ENCODE peak calls at places on chromosomes 1 and 21, in five cellular contexts. One of them, this sample, is unnamed.

GRCh38 chr1:65177457-65177856 is 29.5 kb downstream of the AK4 start:
- DNase-seq in neuronal stem cell: no peak
- DNase-seq in HCT116: peak; percentile 67
- DNase-seq in IMR-90: peak; percentile 68
- DNase-seq in MM.1S: no peak
- DNase-seq in this sample: no peak

GRCh38 chr1:156413310-156414246 is 44.6 kb downstream of the RHBG start:
- DNase-seq in MM.1S: no peak
- DNase-seq in neuronal stem cell: no peak
- DNase-seq in IMR-90: no peak
- DNase-seq in HCT116: no peak
- DNase-seq in this sample: no peak

GRCh38 chr1:204503122-204503912 is 8.7 kb upstream of the PIK3C2B start:
- DNase-seq in neuronal stem cell: peak; percentile 69
- DNase-seq in MM.1S: peak; percentile 85
- DNase-seq in IMR-90: peak; percentile 74
- DNase-seq in HCT116: peak; percentile 69
- DNase-seq in this sample: peak; percentile 85

GRCh38 chr21:41387042-41387819 is 25.4 kb downstream of the MX2 start:
- DNase-seq in neuronal stem cell: no peak
- DNase-seq in HCT116: no peak
- DNase-seq in MM.1S: no peak
- DNase-seq in IMR-90: no peak
- DNase-seq in this sample: no peak

GRCh38 chr1:62275095-62275494 is 44.1 kb downstream of the KANK4 start:
- DNase-seq in IMR-90: no peak
- DNase-seq in MM.1S: no peak
- DNase-seq in neuronal stem cell: no peak
- DNase-seq in HCT116: no peak
- DNase-seq in this sample: no peak

GRCh38 chr21:25512095-25513086 is 94.9 kb downstream of the MRPL39 start:
- DNase-seq in IMR-90: no peak
- DNase-seq in MM.1S: no peak
- DNase-seq in neuronal stem cell: no peak
- DNase-seq in HCT116: no peak
- DNase-seq in this sample: no peak

GRCh38 chr1:201350361-201350725 is 27.1 kb downstream of the TNNT2 start:
- DNase-seq in MM.1S: no peak
- DNase-seq in IMR-90: no peak
- DNase-seq in neuronal stem cell: no peak
- DNase-seq in HCT116: no peak
- DNase-seq in this sample: no peak

GRCh38 chr1:31568895-31569655 is 7.2 kb upstream of the TINAGL1 start:
- DNase-seq in MM.1S: no peak
- DNase-seq in HCT116: no peak
- DNase-seq in IMR-90: no peak
- DNase-seq in neuronal stem cell: no peak
- DNase-seq in this sample: no peak

GRCh38 chr1:85734961-85735360 is 26.7 kb upstream of the ZNHIT6 start:
- DNase-seq in neuronal stem cell: no peak
- DNase-seq in MM.1S: no peak
- DNase-seq in IMR-90: no peak
- DNase-seq in HCT116: no peak
- DNase-seq in this sample: no peak

GRCh38 chr1:17645512-17645911 is 106.0 kb downstream of the ARHGEF10L start:
- DNase-seq in IMR-90: no peak
- DNase-seq in neuronal stem cell: no peak
- DNase-seq in HCT116: no peak
- DNase-seq in MM.1S: no peak
- DNase-seq in this sample: no peak

GRCh38 chr21:25895565-25896205 is 160.9 kb downstream of the GABPA start:
- DNase-seq in neuronal stem cell: no peak
- DNase-seq in HCT116: no peak
- DNase-seq in MM.1S: peak; percentile 55
- DNase-seq in IMR-90: peak; percentile 45
- DNase-seq in this sample: peak; percentile 30

GRCh38 chr1:119008483-119009299 is 20.5 kb upstream of the TBX15 start:
- DNase-seq in MM.1S: peak; percentile 28
- DNase-seq in IMR-90: peak; percentile 54
- DNase-seq in neuronal stem cell: peak; percentile 52
- DNase-seq in HCT116: peak; percentile 7
- DNase-seq in this sample: peak; percentile 52

GRCh38 chr1:175195798-175196197 is 3.2 kb upstream of the KIAA0040 start:
- DNase-seq in HCT116: no peak
- DNase-seq in neuronal stem cell: no peak
- DNase-seq in MM.1S: no peak
- DNase-seq in IMR-90: no peak
- DNase-seq in this sample: no peak

GRCh38 chr1:240093120-240093961 is 1.7 kb downstream of the FMN2 start:
- DNase-seq in neuronal stem cell: peak; percentile 33
- DNase-seq in IMR-90: no peak
- DNase-seq in MM.1S: no peak
- DNase-seq in HCT116: no peak
- DNase-seq in this sample: no peak

GRCh38 chr1:67614511-67614934 is 70.5 kb upstream of the GADD45A start:
- DNase-seq in neuronal stem cell: no peak
- DNase-seq in IMR-90: peak; percentile 38
- DNase-seq in HCT116: no peak
- DNase-seq in MM.1S: no peak
- DNase-seq in this sample: no peak

GRCh38 chr1:67619080-67619479 is 65.9 kb upstream of the GADD45A start:
- DNase-seq in MM.1S: no peak
- DNase-seq in neuronal stem cell: no peak
- DNase-seq in IMR-90: no peak
- DNase-seq in HCT116: no peak
- DNase-seq in this sample: no peak

GRCh38 chr1:67618285-67619018 is 66.5 kb upstream of the GADD45A start:
- DNase-seq in HCT116: no peak
- DNase-seq in IMR-90: peak; percentile 95
- DNase-seq in neuronal stem cell: no peak
- DNase-seq in MM.1S: no peak
- DNase-seq in this sample: no peak

GRCh38 chr1:67615886-67616285 is 69.1 kb upstream of the GADD45A start:
- DNase-seq in IMR-90: no peak
- DNase-seq in MM.1S: no peak
- DNase-seq in neuronal stem cell: no peak
- DNase-seq in HCT116: no peak
- DNase-seq in this sample: no peak

GRCh38 chr1:67616394-67616985 is 68.5 kb upstream of the GADD45A start:
- DNase-seq in neuronal stem cell: no peak
- DNase-seq in HCT116: no peak
- DNase-seq in MM.1S: no peak
- DNase-seq in IMR-90: peak; percentile 44
- DNase-seq in this sample: no peak
- H2AFZ ChIP-seq in neuronal stem cell: no peak overlapping the region
- H2AFZ ChIP-seq in HCT116: no peak overlapping the region
- H2AFZ ChIP-seq in MM.1S: no peak overlapping the region
- H2AFZ ChIP-seq in IMR-90: no peak overlapping the region
- H2AFZ ChIP-seq in this sample: no peak overlapping the region

GRCh38 chr1:19438552-19439196 is 46.7 kb downstream of the CAPZB start:
- DNase-seq in IMR-90: no peak
- DNase-seq in MM.1S: no peak
- DNase-seq in HCT116: no peak
- DNase-seq in neuronal stem cell: no peak
- DNase-seq in this sample: no peak

GRCh38 chr1:19441048-19441447 is 44.3 kb downstream of the CAPZB start:
- DNase-seq in neuronal stem cell: no peak
- DNase-seq in MM.1S: no peak
- DNase-seq in IMR-90: no peak
- DNase-seq in HCT116: no peak
- DNase-seq in this sample: no peak

GRCh38 chr1:19436716-19437476 is 48.4 kb downstream of the CAPZB start:
- DNase-seq in HCT116: no peak
- DNase-seq in IMR-90: no peak
- DNase-seq in MM.1S: no peak
- DNase-seq in neuronal stem cell: no peak
- DNase-seq in this sample: no peak

GRCh38 chr1:19437911-19438310 is 47.4 kb downstream of the CAPZB start:
- DNase-seq in HCT116: no peak
- DNase-seq in IMR-90: peak; percentile 48
- DNase-seq in neuronal stem cell: no peak
- DNase-seq in MM.1S: no peak
- DNase-seq in this sample: no peak

DNA sequence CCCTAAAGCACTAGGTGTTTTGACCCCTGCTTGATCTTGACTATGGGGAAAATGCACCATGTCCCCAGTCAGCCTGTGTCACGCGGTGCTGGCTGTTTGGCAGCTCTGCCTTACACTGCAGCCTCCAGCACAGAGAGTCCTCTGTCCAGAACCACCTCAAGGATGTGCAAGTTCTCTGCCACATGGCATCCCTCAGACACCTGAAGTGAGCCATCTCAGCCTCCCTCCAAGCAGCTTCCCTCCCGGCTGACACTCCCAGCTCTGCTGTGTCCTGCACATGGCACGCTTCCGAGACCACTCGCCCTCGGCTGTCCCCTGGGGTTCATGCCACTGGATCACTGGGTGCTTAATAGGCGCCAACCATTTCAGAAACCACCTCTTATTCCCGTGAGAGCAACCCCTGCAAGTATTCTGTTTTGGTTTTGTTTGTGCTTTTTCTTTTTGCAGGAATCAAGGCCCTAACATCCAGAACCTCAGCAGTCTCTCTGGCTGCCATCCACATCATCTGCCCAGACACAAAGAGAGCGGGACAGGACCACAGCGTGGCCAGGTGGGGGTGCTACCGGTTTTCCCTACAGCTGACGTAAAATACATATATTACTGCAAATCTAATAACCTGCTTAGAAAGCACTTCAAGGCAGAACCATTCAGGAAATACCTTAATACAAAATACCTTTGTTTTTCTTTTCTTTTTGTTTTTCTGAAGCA is 45.7 kb downstream of the CAPZB start:
- DNase-seq in neuronal stem cell: no peak
- DNase-seq in HCT116: no peak
- DNase-seq in MM.1S: no peak
- DNase-seq in IMR-90: no peak
- DNase-seq in this sample: peak; percentile 24
- H3K4me1 ChIP-seq in neuronal stem cell: peaks cover 2% of the 10 kb centered on the region
- H3K4me1 ChIP-seq in HCT116: peaks cover 15% of the 10 kb centered on the region
- H3K4me1 ChIP-seq in MM.1S: no peaks in the 10 kb centered on the region
- H3K4me1 ChIP-seq in IMR-90: peaks cover 51% of the 10 kb centered on the region
- H3K4me1 ChIP-seq in this sample: no peaks in the 10 kb centered on the region

GRCh38 chr1:94406446-94406845 is 11.7 kb upstream of the ABCD3 start:
- DNase-seq in neuronal stem cell: no peak
- DNase-seq in MM.1S: no peak
- DNase-seq in HCT116: no peak
- DNase-seq in IMR-90: no peak
- DNase-seq in this sample: no peak

GRCh38 chr1:94413311-94413710 is 4.9 kb upstream of the ABCD3 start:
- DNase-seq in neuronal stem cell: no peak
- DNase-seq in MM.1S: no peak
- DNase-seq in HCT116: no peak
- DNase-seq in IMR-90: no peak
- DNase-seq in this sample: no peak

GRCh38 chr1:94411217-94411616 is 7.0 kb upstream of the ABCD3 start:
- DNase-seq in MM.1S: no peak
- DNase-seq in HCT116: no peak
- DNase-seq in IMR-90: no peak
- DNase-seq in neuronal stem cell: no peak
- DNase-seq in this sample: no peak

GRCh38 chr1:94408104-94408503 is 10.1 kb upstream of the ABCD3 start:
- DNase-seq in IMR-90: no peak
- DNase-seq in HCT116: no peak
- DNase-seq in neuronal stem cell: no peak
- DNase-seq in MM.1S: no peak
- DNase-seq in this sample: no peak
- H2AFZ ChIP-seq in IMR-90: no peak overlapping the region
- H2AFZ ChIP-seq in HCT116: no peak overlapping the region
- H2AFZ ChIP-seq in neuronal stem cell: no peak overlapping the region
- H2AFZ ChIP-seq in MM.1S: no peak overlapping the region
- H2AFZ ChIP-seq in this sample: no peak overlapping the region

GRCh38 chr1:154337253-154337894 is 12.0 kb downstream of the ATP8B2 start:
- DNase-seq in HCT116: no peak
- DNase-seq in IMR-90: no peak
- DNase-seq in neuronal stem cell: no peak
- DNase-seq in MM.1S: peak; percentile 5
- DNase-seq in this sample: no peak

GRCh38 chr1:154338875-154339274 is 13.6 kb downstream of the ATP8B2 start:
- DNase-seq in IMR-90: no peak
- DNase-seq in neuronal stem cell: no peak
- DNase-seq in MM.1S: no peak
- DNase-seq in HCT116: no peak
- DNase-seq in this sample: no peak

GRCh38 chr1:154330669-154331068 is 5.3 kb downstream of the ATP8B2 start:
- DNase-seq in MM.1S: peak; percentile 4
- DNase-seq in neuronal stem cell: no peak
- DNase-seq in IMR-90: no peak
- DNase-seq in HCT116: no peak
- DNase-seq in this sample: no peak

GRCh38 chr1:154335351-154335714 is 10.0 kb downstream of the ATP8B2 start:
- DNase-seq in IMR-90: no peak
- DNase-seq in neuronal stem cell: no peak
- DNase-seq in HCT116: no peak
- DNase-seq in MM.1S: no peak
- DNase-seq in this sample: no peak

GRCh38 chr1:154334647-154335350 is 9.5 kb downstream of the ATP8B2 start:
- DNase-seq in neuronal stem cell: no peak
- DNase-seq in IMR-90: peak; percentile 82
- DNase-seq in HCT116: no peak
- DNase-seq in MM.1S: peak; percentile 96
- DNase-seq in this sample: peak; percentile 89
- H3K4me1 ChIP-seq in neuronal stem cell: no peaks in the 10 kb centered on the region
- H3K4me1 ChIP-seq in IMR-90: peaks cover 10% of the 10 kb centered on the region
- H3K4me1 ChIP-seq in HCT116: no peaks in the 10 kb centered on the region
- H3K4me1 ChIP-seq in MM.1S: peaks cover 22% of the 10 kb centered on the region
- H3K4me1 ChIP-seq in this sample: peaks cover 9% of the 10 kb centered on the region

GRCh38 chr1:161195171-161195570 is 3.7 kb downstream of the ADAMTS4 start:
- DNase-seq in HCT116: no peak
- DNase-seq in MM.1S: no peak
- DNase-seq in neuronal stem cell: no peak
- DNase-seq in IMR-90: no peak
- DNase-seq in this sample: peak; percentile 66
- H2AFZ ChIP-seq in HCT116: no peak overlapping the region
- H2AFZ ChIP-seq in MM.1S: peak overlapping the region; percentile 2
- H2AFZ ChIP-seq in neuronal stem cell: no peak overlapping the region
- H2AFZ ChIP-seq in IMR-90: no peak overlapping the region
- H2AFZ ChIP-seq in this sample: peak overlapping the region; percentile 44

GRCh38 chr1:61224609-61225008 is 142.2 kb downstream of the NFIA start:
- DNase-seq in HCT116: no peak
- DNase-seq in MM.1S: no peak
- DNase-seq in neuronal stem cell: no peak
- DNase-seq in IMR-90: no peak
- DNase-seq in this sample: no peak
- H3K4me1 ChIP-seq in HCT116: no peaks in the 10 kb centered on the region
- H3K4me1 ChIP-seq in MM.1S: no peaks in the 10 kb centered on the region
- H3K4me1 ChIP-seq in neuronal stem cell: no peaks in the 10 kb centered on the region
- H3K4me1 ChIP-seq in IMR-90: no peaks in the 10 kb centered on the region
- H3K4me1 ChIP-seq in this sample: no peaks in the 10 kb centered on the region

GRCh38 chr1:81682490-81682889 is 118.2 kb upstream of the ADGRL2 start:
- DNase-seq in HCT116: no peak
- DNase-seq in MM.1S: no peak
- DNase-seq in neuronal stem cell: no peak
- DNase-seq in IMR-90: peak; percentile 39
- DNase-seq in this sample: no peak
- H2AFZ ChIP-seq in HCT116: no peak overlapping the region
- H2AFZ ChIP-seq in MM.1S: peak overlapping the region; percentile 45
- H2AFZ ChIP-seq in neuronal stem cell: no peak overlapping the region
- H2AFZ ChIP-seq in IMR-90: no peak overlapping the region
- H2AFZ ChIP-seq in this sample: no peak overlapping the region

This sample was measured in OCI-LY7.